ENCODE peak calls at places on chromosome 22, in six cellular contexts. U is activated CD4-positive, CD25-positive, alpha-beta regulatory T cell; T is adipocyte; R is NCI-H524; B is thoracic aorta; X is amniotic stem cell. Z is an unnamed sample.

GRCh38 chr22:26436903-26437515 is 7.9 kb downstream of the ASPHD2 start:
- DNase-seq in U (no peak), T (no peak), R (no peak), B (no peak), X (no peak), Z (no peak)

GRCh38 chr22:29400576-29400975 is 12.2 kb upstream of the AP1B1 start:
- DNase-seq in U (no peak), T (no peak), R (no peak), B (no peak), X (no peak), Z (no peak)

GRCh38 chr22:45036154-45036553 is 26.3 kb upstream of the PHF21B start:
- DNase-seq in U (no peak), T (peak), R (peak), B (no peak), X (no peak), Z (no peak)

GRCh38 chr22:38819387-38819940 is 24.4 kb downstream of the NPTXR start:
- DNase-seq in U (no peak), T (no peak), R (no peak), B (no peak), X (no peak), Z (no peak)

GRCh38 chr22:49968313-49968830 is 7.8 kb downstream of the PIM3 start:
- DNase-seq in U (no peak), T (no peak), R (no peak), B (peak), X (no peak), Z (no peak)

GRCh38 chr22:40819741-40820140 is 595 bp upstream of the SLC25A17 start:
- DNase-seq in U (no peak), T (peak), R (peak), B (no peak), X (peak), Z (no peak)

GRCh38 chr22:43782448-43782847 is 29.7 kb downstream of the EFCAB6 start:
- DNase-seq in U (no peak), T (peak), R (no peak), B (no peak), X (no peak), Z (no peak)

GRCh38 chr22:48981671-48982070 is 846.0 kb downstream of the BRD1 start:
- DNase-seq in U (no peak), T (no peak), R (peak), B (no peak), X (no peak), Z (no peak)